ENCODE peak calls at places on chromosomes 3 and 15, in six cellular contexts. B is neuronal stem cell, O is mesenchymal stem cell, L is IMR-90, J is trophoblast cell, C is H1. Z is an unnamed sample.
A peak's percentile ranks its signal among the peaks of the same experiment; 100 is the strongest.

GRCh38 chr3:52600258-52600657 is 63.9 kb downstream of the UQCC5 start:
- DNase-seq in B (no peak), O (no peak), L (no peak), J (no peak), C (no peak), Z (no peak)

GRCh38 chr3:124705552-124705951 is 24.7 kb upstream of the UMPS start:
- DNase-seq in B (no peak), O (no peak), L (no peak), J (no peak), C (no peak), Z (no peak)

GRCh38 chr15:67136802-67137201 is 71.4 kb downstream of the SMAD3 start:
- DNase-seq in B (no peak), O (peak; percentile 43), L (no peak), J (no peak), C (no peak), Z (no peak)

GRCh38 chr15:22895465-22896190 is 57.2 kb downstream of the NIPA2 start:
- DNase-seq in B (no peak), O (no peak), L (peak; percentile 34), J (peak; percentile 99), C (no peak), Z (no peak)

GRCh38 chr3:53604232-53604631 is 109.8 kb downstream of the CACNA1D start:
- DNase-seq in B (no peak), O (no peak), L (no peak), J (no peak), C (no peak), Z (no peak)

GRCh38 chr3:133573054-133573628 is 345 bp upstream of the CDV3 start:
- DNase-seq in B (peak; percentile 100), O (peak; percentile 100), L (peak; percentile 100), J (peak; percentile 100), C (peak; percentile 100), Z (peak; percentile 100)

GRCh38 chr3:105139851-105140560 is 226.7 kb upstream of the ALCAM start:
- DNase-seq in B (no peak), O (no peak), L (no peak), J (no peak), C (no peak), Z (no peak)

GRCh38 chr3:60599586-60599985 is 651.7 kb downstream of the FHIT start:
- DNase-seq in B (no peak), O (no peak), L (no peak), J (peak; percentile 64), C (no peak), Z (no peak)

GRCh38 chr15:78064544-78064943 is 13.0 kb downstream of the TBC1D2B start:
- DNase-seq in B (no peak), O (peak; percentile 54), L (peak; percentile 51), J (no peak), C (no peak), Z (no peak)

GRCh38 chr3:98705212-98705611 is 57.9 kb upstream of the ST3GAL6 start:
- DNase-seq in B (no peak), O (peak; percentile 62), L (peak; percentile 74), J (no peak), C (no peak), Z (no peak)

GRCh38 chr15:48433226-48433886 is 102.1 kb downstream of the DUT start:
- DNase-seq in B (no peak), O (no peak), L (peak; percentile 73), J (no peak), C (no peak), Z (no peak)

GRCh38 chr15:66625974-66626373 is 60.2 kb upstream of the LCTL start:
- DNase-seq in B (no peak), O (no peak), L (no peak), J (no peak), C (no peak), Z (no peak)

GRCh38 chr3:131794766-131795381 is 239.9 kb downstream of the CPNE4 start:
- DNase-seq in B (peak; percentile 51), O (peak; percentile 58), L (peak; percentile 52), J (peak; percentile 39), C (peak; percentile 27), Z (peak; percentile 54)

GRCh38 chr15:60086676-60087446 is 82.8 kb downstream of the FOXB1 start:
- DNase-seq in B (no peak), O (no peak), L (no peak), J (no peak), C (no peak), Z (no peak)

GRCh38 chr15:34147371-34148140 is 45.7 kb downstream of the PGBD4 start:
- DNase-seq in B (no peak), O (peak; percentile 17), L (peak; percentile 24), J (no peak), C (no peak), Z (no peak)

GRCh38 chr15:62241135-62241770 is 76.2 kb upstream of the C2CD4B start:
- DNase-seq in B (peak; percentile 5), O (peak; percentile 16), L (no peak), J (peak; percentile 35), C (peak; percentile 31), Z (peak; percentile 85)

DNA sequence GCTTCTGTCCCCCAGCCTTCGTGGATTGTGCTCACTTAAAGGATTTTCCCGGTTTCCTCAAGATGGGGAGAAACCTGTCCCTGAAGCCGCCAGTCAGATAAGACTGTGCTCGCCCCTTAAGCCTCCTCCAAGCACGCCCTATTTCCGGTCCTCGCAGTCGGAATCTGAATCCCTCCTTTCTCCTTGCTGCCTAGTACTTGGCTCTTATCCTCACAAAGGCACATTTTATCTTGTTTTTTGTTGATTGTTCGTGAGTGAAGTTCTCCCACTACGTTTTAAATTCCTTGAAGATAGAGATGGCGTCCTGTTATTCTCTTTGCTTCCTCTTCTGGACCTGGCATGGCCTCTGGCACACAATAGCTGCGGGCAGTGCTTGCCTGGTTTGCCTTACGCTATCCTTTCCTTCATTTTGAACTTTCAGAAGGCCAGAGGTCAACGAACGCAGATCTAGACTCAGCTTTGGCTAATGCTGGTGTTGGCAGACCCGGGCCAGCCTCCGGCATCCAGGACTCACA is 1.7 kb downstream of the CLDN11 start:
- DNase-seq in B (no peak), O (peak; percentile 40), L (peak; percentile 47), J (no peak), C (no peak), Z (peak; percentile 59)
- H3K14ac ChIP-seq in B (no peak overlapping the region), O (no peak overlapping the region), L (peak overlapping the region; percentile 48), J (no peak overlapping the region), C (no peak overlapping the region), Z (no peak overlapping the region)

GRCh38 chr3:30511524-30512278 is 94.7 kb upstream of the TGFBR2 start:
- DNase-seq in B (no peak), O (peak; percentile 97), L (peak; percentile 98), J (peak; percentile 83), C (no peak), Z (no peak)
- H3K27ac ChIP-seq in B (no peak overlapping the region), O (peak overlapping the region; percentile 87), L (peak overlapping the region; percentile 86), J (peak overlapping the region; percentile 56), C (no peak overlapping the region), Z (no peak overlapping the region)

GRCh38 chr3:172285844-172286243 is 162.4 kb downstream of the GHSR start:
- DNase-seq in B (no peak), O (peak; percentile 42), L (peak; percentile 70), J (no peak), C (no peak), Z (no peak)
- H3K14ac ChIP-seq in B (no peak overlapping the region), O (no peak overlapping the region), L (no peak overlapping the region), J (no peak overlapping the region), C (no peak overlapping the region), Z (no peak overlapping the region)

GRCh38 chr3:14941871-14942270 is 5.5 kb upstream of the NR2C2 start:
- DNase-seq in B (no peak), O (no peak), L (no peak), J (no peak), C (no peak), Z (no peak)
- H3K27ac ChIP-seq in B (no peak overlapping the region), O (no peak overlapping the region), L (no peak overlapping the region), J (no peak overlapping the region), C (no peak overlapping the region), Z (no peak overlapping the region)

DNA sequence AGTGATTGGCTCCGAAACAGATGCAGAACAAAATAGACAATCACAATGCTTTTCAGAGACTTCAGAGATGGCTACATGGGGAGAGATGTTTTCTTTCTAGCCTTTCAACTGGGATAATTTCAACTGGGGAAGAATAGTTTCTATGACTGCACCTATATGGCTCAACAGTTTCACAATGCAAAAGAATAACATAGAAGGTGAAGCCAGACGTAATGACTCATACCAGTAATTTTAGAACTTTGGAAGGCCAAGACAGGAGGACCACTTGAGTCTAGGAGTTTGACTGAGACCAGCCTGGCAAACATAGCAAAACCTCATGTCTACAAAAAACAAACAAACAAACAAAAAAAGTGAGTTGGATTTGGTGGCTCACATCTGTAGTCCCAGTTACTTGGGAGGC is 180.2 kb upstream of the CHL1 start:
- DNase-seq in B (no peak), O (no peak), L (no peak), J (no peak), C (no peak), Z (no peak)
- H3K14ac ChIP-seq in B (no peak overlapping the region), O (no peak overlapping the region), L (no peak overlapping the region), J (no peak overlapping the region), C (no peak overlapping the region), Z (no peak overlapping the region)

DNA sequence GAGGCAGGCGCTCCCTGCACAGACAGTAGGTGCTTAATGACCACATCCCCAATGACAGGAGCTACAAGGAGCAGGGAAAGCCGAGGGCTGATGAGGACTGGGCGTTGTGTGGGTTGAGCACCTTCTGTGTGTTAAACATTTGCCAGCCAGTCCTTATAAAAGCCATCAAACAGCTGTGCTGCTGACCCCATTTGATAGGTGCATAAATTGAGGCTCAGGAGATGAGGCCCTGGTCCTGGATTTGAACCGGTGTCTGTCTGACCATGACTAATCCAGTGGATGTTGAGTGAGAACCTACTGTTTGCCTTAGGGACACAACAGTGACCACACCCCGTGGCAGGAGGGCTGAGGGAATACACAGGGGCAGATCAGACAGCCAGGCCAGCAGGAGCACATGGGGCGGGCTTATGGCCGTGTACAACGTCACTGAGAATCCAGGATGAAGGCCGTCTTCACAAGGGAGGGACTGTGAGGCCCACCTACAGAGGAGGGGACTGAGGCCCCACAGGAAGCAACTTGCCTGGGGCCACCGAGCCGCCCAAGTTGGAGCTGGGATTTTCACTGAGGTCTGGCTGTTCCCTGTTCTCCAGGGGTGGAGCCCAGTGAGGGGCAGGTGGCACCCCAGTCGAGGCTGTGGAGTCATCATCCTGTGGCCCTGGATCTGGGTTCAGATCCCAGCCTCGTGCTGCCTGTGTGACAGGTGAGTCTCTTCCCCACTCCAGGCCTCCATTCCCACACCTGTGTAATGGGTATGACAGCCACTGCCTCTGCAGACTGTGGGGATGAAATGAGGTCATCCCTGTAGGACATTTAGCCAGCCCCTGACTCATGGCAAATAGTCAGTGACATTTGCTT is 6.1 kb upstream of the PLXND1 start:
- DNase-seq in B (no peak), O (peak; percentile 46), L (peak; percentile 20), J (peak; percentile 68), C (no peak), Z (no peak)
- H3K27ac ChIP-seq in B (no peak overlapping the region), O (no peak overlapping the region), L (no peak overlapping the region), J (peak overlapping the region; percentile 97), C (no peak overlapping the region), Z (no peak overlapping the region)

DNA sequence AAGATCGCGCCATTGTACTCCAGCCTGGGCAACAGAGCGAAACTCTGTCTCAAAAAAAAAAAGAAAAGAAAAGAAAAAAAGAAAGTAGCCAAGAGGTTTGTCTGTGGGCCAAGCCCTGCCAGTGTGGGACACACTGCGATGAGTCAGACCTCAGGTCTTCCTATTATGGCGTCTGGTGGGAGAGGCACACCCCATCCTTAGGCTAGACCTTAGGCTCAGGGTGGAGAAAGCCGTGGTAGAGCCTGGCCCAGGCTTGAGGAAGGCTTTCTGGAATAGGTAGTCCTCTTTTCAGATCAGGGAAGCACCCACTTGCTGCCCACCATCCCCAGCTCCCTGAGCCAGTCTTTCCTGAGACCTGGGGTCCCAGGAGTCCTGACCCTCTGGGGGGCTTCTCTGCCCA is 6.0 kb downstream of the HEMK1 start:
- DNase-seq in B (no peak), O (no peak), L (peak; percentile 20), J (no peak), C (no peak), Z (no peak)
- H3K14ac ChIP-seq in B (no peak overlapping the region), O (no peak overlapping the region), L (no peak overlapping the region), J (no peak overlapping the region), C (no peak overlapping the region), Z (no peak overlapping the region)

Z was measured in H9.